ENCODE peak calls at places on chromosomes 13 and 19, in seven cellular contexts. One of them, this sample, is unnamed. For H3K4me1, the result is how much of the 10 kb centered on the place peaks cover.

GRCh38 chr19:33064117-33064777 is 441 bp downstream of the RHPN2 start:
- DNase-seq in cardiac muscle cell: peak
- DNase-seq in transverse colon: peak
- DNase-seq in CD8-positive, alpha-beta T cell: no peak
- DNase-seq in keratinocyte: no peak
- DNase-seq in aorta: no peak
- DNase-seq in small intestine: no peak
- DNase-seq in this sample: no peak

GRCh38 chr19:16886305-16886880 is 2.4 kb upstream of the F2RL3 start:
- DNase-seq in transverse colon: peak
- DNase-seq in keratinocyte: no peak
- DNase-seq in cardiac muscle cell: peak
- DNase-seq in small intestine: peak
- DNase-seq in CD8-positive, alpha-beta T cell: no peak
- DNase-seq in aorta: no peak
- DNase-seq in this sample: peak

GRCh38 chr19:47239610-47240296 is 8.8 kb upstream of the BBC3 start:
- DNase-seq in small intestine: no peak
- DNase-seq in keratinocyte: no peak
- DNase-seq in aorta: peak
- DNase-seq in CD8-positive, alpha-beta T cell: peak
- DNase-seq in transverse colon: peak
- DNase-seq in cardiac muscle cell: peak
- DNase-seq in this sample: peak

GRCh38 chr19:46288896-46289588 is 7.8 kb upstream of the HIF3A start:
- DNase-seq in CD8-positive, alpha-beta T cell: no peak
- DNase-seq in aorta: no peak
- DNase-seq in keratinocyte: peak
- DNase-seq in small intestine: peak
- DNase-seq in transverse colon: no peak
- DNase-seq in cardiac muscle cell: peak
- DNase-seq in this sample: peak

GRCh38 chr19:5046339-5047039 is 77.6 kb downstream of the KDM4B start:
- DNase-seq in CD8-positive, alpha-beta T cell: no peak
- DNase-seq in transverse colon: peak
- DNase-seq in cardiac muscle cell: no peak
- DNase-seq in keratinocyte: no peak
- DNase-seq in small intestine: peak
- DNase-seq in aorta: no peak
- DNase-seq in this sample: no peak

GRCh38 chr13:31160857-31161582 is 684 bp downstream of the HSPH1 start:
- DNase-seq in transverse colon: peak
- DNase-seq in CD8-positive, alpha-beta T cell: peak
- DNase-seq in cardiac muscle cell: peak
- DNase-seq in keratinocyte: no peak
- DNase-seq in aorta: peak
- DNase-seq in small intestine: peak
- DNase-seq in this sample: peak

GRCh38 chr13:32669030-32669646 is 82.9 kb downstream of the PDS5B start:
- DNase-seq in transverse colon: no peak
- DNase-seq in small intestine: peak
- DNase-seq in CD8-positive, alpha-beta T cell: no peak
- DNase-seq in aorta: no peak
- DNase-seq in cardiac muscle cell: peak
- DNase-seq in keratinocyte: no peak
- DNase-seq in this sample: no peak

GRCh38 chr19:33339750-33340029 is 33.8 kb upstream of the CEBPG start:
- DNase-seq in transverse colon: no peak
- DNase-seq in small intestine: no peak
- DNase-seq in cardiac muscle cell: no peak
- DNase-seq in CD8-positive, alpha-beta T cell: no peak
- DNase-seq in aorta: no peak
- DNase-seq in keratinocyte: peak
- DNase-seq in this sample: no peak

GRCh38 chr19:44943801-44944249 is 1.8 kb downstream of the APOC4 start:
- DNase-seq in aorta: peak
- DNase-seq in small intestine: no peak
- DNase-seq in cardiac muscle cell: no peak
- DNase-seq in keratinocyte: no peak
- DNase-seq in CD8-positive, alpha-beta T cell: no peak
- DNase-seq in transverse colon: peak
- DNase-seq in this sample: peak

GRCh38 chr19:42468273-42468796 is 25.6 kb upstream of the CXCL17 start:
- DNase-seq in aorta: no peak
- DNase-seq in small intestine: peak
- DNase-seq in CD8-positive, alpha-beta T cell: no peak
- DNase-seq in keratinocyte: peak
- DNase-seq in cardiac muscle cell: peak
- DNase-seq in transverse colon: peak
- DNase-seq in this sample: no peak

GRCh38 chr13:92074658-92075057 is 676.2 kb downstream of the GPC5 start:
- DNase-seq in transverse colon: no peak
- DNase-seq in cardiac muscle cell: peak
- DNase-seq in aorta: no peak
- DNase-seq in keratinocyte: no peak
- DNase-seq in CD8-positive, alpha-beta T cell: no peak
- DNase-seq in small intestine: no peak
- DNase-seq in this sample: no peak

GRCh38 chr13:75458696-75459422 is 23.1 kb downstream of the TBC1D4 start:
- DNase-seq in cardiac muscle cell: no peak
- DNase-seq in small intestine: peak
- DNase-seq in keratinocyte: no peak
- DNase-seq in CD8-positive, alpha-beta T cell: no peak
- DNase-seq in transverse colon: peak
- DNase-seq in aorta: no peak
- DNase-seq in this sample: peak

GRCh38 chr13:25882732-25883357 is 169.0 kb downstream of the SHISA2 start:
- DNase-seq in transverse colon: no peak
- DNase-seq in cardiac muscle cell: no peak
- DNase-seq in small intestine: no peak
- DNase-seq in CD8-positive, alpha-beta T cell: no peak
- DNase-seq in aorta: no peak
- DNase-seq in keratinocyte: no peak
- DNase-seq in this sample: no peak

GRCh38 chr13:37277435-37278144 is 172.1 kb upstream of the CSNK1A1L start:
- DNase-seq in transverse colon: no peak
- DNase-seq in cardiac muscle cell: peak
- DNase-seq in keratinocyte: no peak
- DNase-seq in CD8-positive, alpha-beta T cell: no peak
- DNase-seq in small intestine: no peak
- DNase-seq in aorta: no peak
- DNase-seq in this sample: no peak

GRCh38 chr19:29878973-29879654 is 62.9 kb upstream of the URI1 start:
- DNase-seq in aorta: no peak
- DNase-seq in transverse colon: no peak
- DNase-seq in CD8-positive, alpha-beta T cell: no peak
- DNase-seq in small intestine: no peak
- DNase-seq in keratinocyte: no peak
- DNase-seq in cardiac muscle cell: peak
- DNase-seq in this sample: no peak

GRCh38 chr19:45304141-45304926 is 18.3 kb downstream of the CKM start:
- DNase-seq in small intestine: no peak
- DNase-seq in cardiac muscle cell: no peak
- DNase-seq in transverse colon: no peak
- DNase-seq in CD8-positive, alpha-beta T cell: no peak
- DNase-seq in aorta: no peak
- DNase-seq in keratinocyte: no peak
- DNase-seq in this sample: no peak

GRCh38 chr19:38952395-38953165 is 21.8 kb downstream of the MRPS12 start:
- DNase-seq in aorta: no peak
- DNase-seq in transverse colon: peak
- DNase-seq in small intestine: peak
- DNase-seq in cardiac muscle cell: peak
- DNase-seq in CD8-positive, alpha-beta T cell: no peak
- DNase-seq in keratinocyte: no peak
- DNase-seq in this sample: no peak

GRCh38 chr19:40687525-40688016 is 2.9 kb downstream of the NUMBL start:
- DNase-seq in small intestine: peak
- DNase-seq in aorta: peak
- DNase-seq in keratinocyte: no peak
- DNase-seq in CD8-positive, alpha-beta T cell: no peak
- DNase-seq in cardiac muscle cell: peak
- DNase-seq in transverse colon: peak
- DNase-seq in this sample: peak

GRCh38 chr13:19958119-19959111 is at the start of gene ZMYM2:
- DNase-seq in CD8-positive, alpha-beta T cell: peak
- DNase-seq in aorta: peak
- DNase-seq in cardiac muscle cell: peak
- DNase-seq in small intestine: peak
- DNase-seq in keratinocyte: peak
- DNase-seq in transverse colon: peak
- DNase-seq in this sample: peak

GRCh38 chr13:19959141-19959830 is 759 bp downstream of the ZMYM2 start:
- DNase-seq in transverse colon: peak
- DNase-seq in CD8-positive, alpha-beta T cell: peak
- DNase-seq in keratinocyte: no peak
- DNase-seq in small intestine: peak
- DNase-seq in aorta: peak
- DNase-seq in cardiac muscle cell: peak
- DNase-seq in this sample: peak

GRCh38 chr13:19959831-19960672 is 1.5 kb downstream of the ZMYM2 start:
- DNase-seq in aorta: peak
- DNase-seq in transverse colon: peak
- DNase-seq in CD8-positive, alpha-beta T cell: peak
- DNase-seq in small intestine: peak
- DNase-seq in cardiac muscle cell: peak
- DNase-seq in keratinocyte: peak
- DNase-seq in this sample: peak

GRCh38 chr13:19955873-19956559 is 2.5 kb upstream of the ZMYM2 start:
- DNase-seq in CD8-positive, alpha-beta T cell: no peak
- DNase-seq in aorta: no peak
- DNase-seq in cardiac muscle cell: no peak
- DNase-seq in keratinocyte: no peak
- DNase-seq in transverse colon: no peak
- DNase-seq in small intestine: no peak
- DNase-seq in this sample: no peak

DNA sequence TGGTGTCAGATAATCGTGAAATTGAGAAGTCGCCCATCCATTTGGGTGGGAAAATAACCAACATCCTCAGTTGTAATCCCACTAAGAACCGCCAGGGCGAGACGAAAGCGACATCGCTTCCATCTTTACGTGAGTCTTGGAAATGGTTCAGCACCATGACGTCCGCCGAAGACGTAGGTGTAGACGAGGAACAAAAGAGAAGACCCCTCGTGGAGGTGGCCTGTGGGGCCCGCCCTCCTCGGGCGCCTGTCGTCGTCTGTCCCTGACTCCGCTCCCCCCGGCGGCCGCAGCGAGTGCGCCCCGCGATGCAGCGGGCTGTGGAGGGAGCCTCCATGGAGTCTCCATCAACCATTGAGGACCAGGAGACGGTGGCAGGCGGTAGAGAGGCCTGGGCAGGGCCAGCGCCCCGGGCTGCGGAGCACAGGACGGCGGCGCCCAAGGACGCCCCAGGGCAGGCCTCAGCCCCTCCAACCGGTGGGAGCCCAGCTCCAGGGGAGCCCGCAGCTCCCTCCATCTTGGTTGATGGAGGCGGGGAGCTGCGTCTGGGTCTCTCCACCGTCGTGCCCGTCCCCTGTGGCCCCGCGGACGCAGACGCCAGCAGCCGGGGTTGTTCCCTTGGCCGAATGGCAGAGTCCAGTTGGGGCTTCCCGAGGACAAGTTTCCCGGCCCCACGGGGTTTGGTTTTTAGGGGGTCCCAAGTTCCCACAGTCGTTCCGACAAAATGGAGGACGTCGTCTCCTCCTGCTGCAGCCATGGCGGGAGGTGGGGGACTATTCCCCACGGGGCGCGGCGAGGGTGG is 1.0 kb upstream of the ZMYM2 start:
- DNase-seq in cardiac muscle cell: peak
- DNase-seq in CD8-positive, alpha-beta T cell: peak
- DNase-seq in small intestine: peak
- DNase-seq in transverse colon: peak
- DNase-seq in aorta: peak
- DNase-seq in keratinocyte: peak
- DNase-seq in this sample: peak
- H3K4me3 ChIP-seq in cardiac muscle cell: peak
- H3K4me3 ChIP-seq in CD8-positive, alpha-beta T cell: peak
- H3K4me3 ChIP-seq in small intestine: peak
- H3K4me3 ChIP-seq in transverse colon: peak
- H3K4me3 ChIP-seq in aorta: peak
- H3K4me3 ChIP-seq in keratinocyte: peak
- H3K4me3 ChIP-seq in this sample: peak

GRCh38 chr13:40784540-40784939 is 4.9 kb upstream of the SLC25A15 start:
- DNase-seq in keratinocyte: no peak
- DNase-seq in aorta: no peak
- DNase-seq in CD8-positive, alpha-beta T cell: no peak
- DNase-seq in transverse colon: no peak
- DNase-seq in small intestine: no peak
- DNase-seq in cardiac muscle cell: no peak
- DNase-seq in this sample: no peak
- H3K4me1 ChIP-seq in keratinocyte: under half
- H3K4me1 ChIP-seq in aorta: under half
- H3K4me1 ChIP-seq in CD8-positive, alpha-beta T cell: under half
- H3K4me1 ChIP-seq in transverse colon: under half
- H3K4me1 ChIP-seq in small intestine: under half
- H3K4me1 ChIP-seq in cardiac muscle cell: under half
- H3K4me1 ChIP-seq in this sample: under half

DNA sequence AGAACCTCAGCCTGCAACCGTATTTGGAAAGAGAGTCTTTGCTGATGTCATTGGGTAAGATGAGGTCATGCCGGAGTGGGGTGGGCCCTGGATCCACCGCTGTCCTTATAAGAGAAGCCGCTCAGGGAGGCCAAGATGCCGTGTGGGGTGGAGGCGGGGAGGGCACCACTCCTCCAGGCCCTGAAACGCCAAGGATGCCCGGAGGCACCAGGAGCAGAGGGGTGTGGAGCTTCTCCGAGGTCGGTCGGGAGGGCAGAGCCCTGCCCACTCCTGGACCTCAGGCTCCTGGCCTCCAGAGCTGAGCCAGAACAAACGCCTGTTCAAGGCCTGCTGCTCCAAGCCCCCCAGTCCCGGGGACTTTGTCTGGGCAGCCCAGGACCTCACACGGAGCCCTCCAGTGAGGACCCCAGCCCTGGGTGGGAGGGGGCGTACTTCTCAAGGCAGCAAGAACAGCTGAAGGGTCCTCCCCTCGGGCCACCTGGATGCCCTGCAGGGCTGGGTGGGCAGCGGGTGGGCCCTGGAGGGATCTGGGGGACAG is 29.9 kb downstream of the PIP5K1C start:
- DNase-seq in aorta: peak
- DNase-seq in keratinocyte: no peak
- DNase-seq in transverse colon: peak
- DNase-seq in cardiac muscle cell: peak
- DNase-seq in small intestine: no peak
- DNase-seq in CD8-positive, alpha-beta T cell: no peak
- DNase-seq in this sample: peak
- H3K4me3 ChIP-seq in aorta: peak
- H3K4me3 ChIP-seq in keratinocyte: no peak
- H3K4me3 ChIP-seq in transverse colon: peak
- H3K4me3 ChIP-seq in cardiac muscle cell: no peak
- H3K4me3 ChIP-seq in small intestine: no peak
- H3K4me3 ChIP-seq in CD8-positive, alpha-beta T cell: no peak
- H3K4me3 ChIP-seq in this sample: peak

DNA sequence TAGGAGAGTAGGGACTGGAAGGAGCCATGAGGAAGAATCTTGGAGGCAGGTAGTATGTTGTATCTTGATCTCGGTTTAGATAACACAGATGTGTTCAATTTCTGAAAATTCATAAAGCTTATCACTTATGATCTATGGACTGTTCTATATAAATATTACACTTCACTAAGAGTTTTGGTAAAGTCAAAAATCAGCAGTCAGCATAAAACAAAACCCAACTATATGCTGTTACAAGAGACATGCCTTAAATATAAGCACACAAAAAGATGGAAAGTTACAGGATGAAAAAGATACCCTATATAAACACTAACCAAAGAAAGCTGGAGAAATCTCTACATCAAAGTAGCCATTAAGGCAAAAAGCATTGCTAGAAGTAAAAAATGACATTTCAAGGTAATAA is 4.5 kb upstream of the KASH5 start:
- DNase-seq in cardiac muscle cell: no peak
- DNase-seq in small intestine: no peak
- DNase-seq in keratinocyte: no peak
- DNase-seq in aorta: no peak
- DNase-seq in CD8-positive, alpha-beta T cell: no peak
- DNase-seq in transverse colon: no peak
- DNase-seq in this sample: no peak
- H3K4me1 ChIP-seq in cardiac muscle cell: under half
- H3K4me1 ChIP-seq in small intestine: under half
- H3K4me1 ChIP-seq in keratinocyte: under half
- H3K4me1 ChIP-seq in aorta: under half
- H3K4me1 ChIP-seq in CD8-positive, alpha-beta T cell: under half
- H3K4me1 ChIP-seq in transverse colon: under half
- H3K4me1 ChIP-seq in this sample: under half